ENCODE peak calls at places on chromosomes 12 and 14, in six cellular contexts. E is heart left ventricle, G is A673, Z is EL, W is choroid plexus epithelial cell, P is activated T-helper 1 cell treated with Interleukin-2 at 50 U/mL for 16 hours. H is an unnamed sample.

GRCh38 chr12:83261998-83262397 is 575.3 kb downstream of the TMTC2 start:
- DNase-seq in E (no peak), G (peak), Z (no peak), W (no peak), P (no peak), H (no peak)

GRCh38 chr12:52168019-52168717 is 23.6 kb downstream of the KRT80 start:
- DNase-seq in E (peak), G (no peak), Z (peak), W (peak), P (no peak), H (no peak)

GRCh38 chr12:2256915-2257314 is 204.1 kb downstream of the CACNA1C start:
- DNase-seq in E (no peak), G (peak), Z (peak), W (peak), P (no peak), H (peak)

GRCh38 chr14:95387826-95388445 is 68.2 kb upstream of the CLMN start:
- DNase-seq in E (no peak), G (no peak), Z (no peak), W (no peak), P (no peak), H (no peak)

GRCh38 chr12:70920251-70920851 is at the start of gene PTPRR:
- DNase-seq in E (no peak), G (peak), Z (no peak), W (peak), P (no peak), H (no peak)

GRCh38 chr12:93968928-93969327 is 179.4 kb upstream of the PLXNC1 start:
- DNase-seq in E (no peak), G (no peak), Z (no peak), W (no peak), P (no peak), H (no peak)

GRCh38 chr12:68272732-68273131 is 19.3 kb upstream of the IL22 start:
- DNase-seq in E (no peak), G (no peak), Z (no peak), W (no peak), P (no peak), H (no peak)

GRCh38 chr14:31090872-31091764 is 64.9 kb upstream of the STRN3 start:
- DNase-seq in E (no peak), G (no peak), Z (peak), W (peak), P (no peak), H (peak)

GRCh38 chr14:75044760-75045159 is 6.5 kb downstream of the MLH3 start:
- DNase-seq in E (no peak), G (no peak), Z (no peak), W (no peak), P (no peak), H (no peak)

GRCh38 chr14:104035300-104035699 is 50.2 kb upstream of the ASPG start:
- DNase-seq in E (no peak), G (no peak), Z (no peak), W (no peak), P (no peak), H (no peak)

GRCh38 chr14:63174760-63175191 is 29.5 kb upstream of the RHOJ start:
- DNase-seq in E (no peak), G (peak), Z (peak), W (peak), P (no peak), H (peak)

GRCh38 chr12:98551787-98552186 is 36.4 kb downstream of the TMPO start:
- DNase-seq in E (no peak), G (no peak), Z (no peak), W (no peak), P (no peak), H (no peak)

GRCh38 chr12:11727133-11727664 is 77.7 kb downstream of the ETV6 start:
- DNase-seq in E (no peak), G (no peak), Z (no peak), W (no peak), P (peak), H (no peak)

GRCh38 chr12:132806857-132807256 is 21.8 kb downstream of the GOLGA3 start:
- DNase-seq in E (no peak), G (no peak), Z (no peak), W (no peak), P (no peak), H (no peak)

GRCh38 chr14:102086346-102086971 is 385 bp downstream of the HSP90AA1 start:
- DNase-seq in E (peak), G (peak), Z (peak), W (peak), P (peak), H (peak)

GRCh38 chr12:104055686-104056388 is 5.8 kb upstream of the GLT8D2 start:
- DNase-seq in E (peak), G (no peak), Z (peak), W (peak), P (no peak), H (peak)

GRCh38 chr12:49803693-49804450 is 24.3 kb downstream of the NCKAP5L start:
- DNase-seq in E (no peak), G (no peak), Z (no peak), W (no peak), P (no peak), H (no peak)

GRCh38 chr12:5522358-5523335 is 90.7 kb downstream of the NTF3 start:
- DNase-seq in E (no peak), G (no peak), Z (no peak), W (no peak), P (no peak), H (no peak)

GRCh38 chr14:105881021-105881930 is 354.9 kb downstream of the TMEM121 start:
- DNase-seq in E (no peak), G (no peak), Z (no peak), W (no peak), P (no peak), H (no peak)

GRCh38 chr14:76870146-76870545 is 43.9 kb downstream of the LRRC74A start:
- DNase-seq in E (no peak), G (no peak), Z (peak), W (no peak), P (no peak), H (no peak)

GRCh38 chr12:54759751-54760150 is 94.6 kb upstream of the MUCL1 start:
- DNase-seq in E (no peak), G (peak), Z (peak), W (peak), P (no peak), H (no peak)

GRCh38 chr12:128727999-128728398 is 95.8 kb downstream of the SLC15A4 start:
- DNase-seq in E (no peak), G (no peak), Z (no peak), W (no peak), P (no peak), H (no peak)

GRCh38 chr12:48084841-48085460 is 20.9 kb downstream of the SENP1 start:
- DNase-seq in E (no peak), G (no peak), Z (no peak), W (no peak), P (no peak), H (no peak)

GRCh38 chr12:105365231-105365630 is 34.7 kb downstream of the C12orf75 start:
- DNase-seq in E (no peak), G (no peak), Z (no peak), W (no peak), P (no peak), H (no peak)

GRCh38 chr14:22848391-22849164 is 12.2 kb downstream of the MMP14 start:
- DNase-seq in E (peak), G (peak), Z (peak), W (peak), P (no peak), H (peak)

GRCh38 chr14:35285991-35286564 is 6.1 kb upstream of the PSMA6 start:
- DNase-seq in E (no peak), G (no peak), Z (no peak), W (no peak), P (no peak), H (no peak)